ENCODE peak calls at places on chromosomes 1 and 21, in nine cellular contexts. E is activated CD4-positive, alpha-beta memory T cell treated with anti-CD3 and anti-CD28 coated beads, Interleukin-2, amount 10 ng/mL, durations not matched to agents 7 days and 5 days; S is stimulated activated CD8-positive, alpha-beta memory T cell treated with anti-CD3 and anti-CD28 coated beads, Interleukin-7, amount 100 ng/mL, for 1 hour; L is keratinocyte; C is T-helper 9 cell; B is progenitor cell of endocrine pancreas; F is NCI-H1105; R is cardiac muscle cell; Z is T-helper 22 cell. D is an unnamed sample.

GRCh38 chr1:191641420-191642215 is 516.6 kb upstream of the RGS18 start:
- DNase-seq in L (no peak), B (no peak), C (no peak), R (no peak), F (no peak), E (no peak), Z (no peak), S (no peak), D (no peak)

GRCh38 chr1:151713874-151714273 is 2.7 kb downstream of the CELF3 start:
- DNase-seq in B (no peak), E (no peak), F (peak), L (peak), C (no peak), S (no peak), R (no peak), Z (no peak), D (no peak)

GRCh38 chr1:17342014-17342441 is 30.0 kb upstream of the PADI6 start:
- DNase-seq in S (no peak), Z (no peak), C (no peak), R (no peak), E (no peak), F (no peak), L (no peak), B (no peak), D (no peak)

GRCh38 chr1:88729297-88729696 is 45.2 kb downstream of the PKN2 start:
- DNase-seq in Z (no peak), R (no peak), E (no peak), F (no peak), S (no peak), C (no peak), L (no peak), B (no peak), D (no peak)

GRCh38 chr1:169484683-169485426 is 889 bp downstream of the SLC19A2 start:
- DNase-seq in C (peak), B (peak), R (peak), F (peak), E (peak), Z (no peak), L (no peak), S (no peak), D (peak)

GRCh38 chr1:48245106-48245505 is 22.6 kb downstream of the SLC5A9 start:
- DNase-seq in B (no peak), E (no peak), Z (no peak), S (no peak), F (no peak), C (no peak), R (no peak), L (no peak), D (no peak)

GRCh38 chr1:50967416-50968020 is 2.5 kb upstream of the CDKN2C start:
- DNase-seq in B (no peak), L (no peak), F (no peak), C (no peak), R (no peak), Z (no peak), E (no peak), S (no peak), D (peak)

GRCh38 chr1:216458807-216459206 is 35.6 kb upstream of the USH2A start:
- DNase-seq in L (no peak), B (no peak), R (no peak), S (no peak), E (no peak), C (no peak), F (no peak), Z (no peak), D (no peak)

GRCh38 chr1:170253180-170253579 is 107.4 kb downstream of the NTMT2 start:
- DNase-seq in B (no peak), C (no peak), F (no peak), L (no peak), R (no peak), Z (no peak), E (no peak), S (no peak), D (no peak)

GRCh38 chr1:206832352-206832751 is 33.1 kb upstream of the IL20 start:
- DNase-seq in L (no peak), B (no peak), E (no peak), R (no peak), F (no peak), Z (no peak), S (no peak), C (no peak), D (no peak)

GRCh38 chr1:108583757-108584156 is 23.9 kb downstream of the EEIG2 start:
- DNase-seq in E (no peak), L (no peak), S (no peak), C (no peak), B (no peak), Z (no peak), R (peak), F (no peak), D (no peak)

GRCh38 chr1:160206421-160207117 is 1.4 kb downstream of the PEA15 start:
- DNase-seq in F (no peak), E (no peak), R (peak), S (no peak), Z (no peak), L (no peak), C (no peak), B (no peak), D (peak)

GRCh38 chr1:115677172-115677542 is 35.4 kb downstream of the VANGL1 start:
- DNase-seq in Z (no peak), S (no peak), L (no peak), R (peak), C (no peak), B (no peak), E (no peak), F (no peak), D (no peak)

GRCh38 chr1:247638781-247639180 is 33.4 kb downstream of the OR2G3 start:
- DNase-seq in L (no peak), R (no peak), C (no peak), B (no peak), E (no peak), Z (no peak), S (no peak), F (no peak), D (no peak)

GRCh38 chr1:26225033-26225831 is 8.8 kb upstream of the CEP85 start:
- DNase-seq in Z (peak), L (no peak), C (peak), E (peak), B (peak), S (no peak), R (peak), F (no peak), D (no peak)

GRCh38 chr21:37742115-37742514 is 174.1 kb downstream of the KCNJ6 start:
- DNase-seq in S (no peak), F (no peak), Z (no peak), C (no peak), R (no peak), L (no peak), B (no peak), E (no peak), D (no peak)

GRCh38 chr1:245589221-245589620 is 434.4 kb downstream of the KIF26B start:
- DNase-seq in E (no peak), S (no peak), Z (no peak), R (no peak), L (no peak), F (no peak), B (no peak), C (no peak), D (no peak)

GRCh38 chr1:113452921-113453770 is 62.8 kb downstream of the MAGI3 start:
- DNase-seq in R (peak), F (no peak), L (no peak), E (no peak), B (no peak), C (no peak), Z (no peak), S (no peak), D (peak)

GRCh38 chr21:33948096-33948950 is 32.7 kb upstream of the ATP5PO start:
- DNase-seq in L (peak), C (peak), B (peak), R (peak), Z (peak), E (peak), F (peak), S (peak), D (peak)

GRCh38 chr1:219430419-219430818 is 182.5 kb downstream of the ZC3H11B start:
- DNase-seq in E (no peak), B (no peak), F (no peak), Z (no peak), S (no peak), L (no peak), C (no peak), R (no peak), D (no peak)

GRCh38 chr1:1024421-1025415 is 4.8 kb downstream of the AGRN start:
- DNase-seq in S (no peak), C (no peak), E (no peak), B (peak), R (no peak), L (peak), Z (no peak), F (no peak), D (no peak)

GRCh38 chr1:160702100-160702499 is 9.5 kb downstream of the CD48 start:
- DNase-seq in C (no peak), S (no peak), R (no peak), B (no peak), E (no peak), L (no peak), F (no peak), Z (no peak), D (no peak)

GRCh38 chr1:47534417-47534816 is 96.6 kb downstream of the FOXD2 start:
- DNase-seq in Z (no peak), F (no peak), L (no peak), R (peak), S (no peak), B (no peak), E (no peak), C (no peak), D (peak)

GRCh38 chr1:153679337-153680119 is 1.0 kb downstream of the NPR1 start:
- DNase-seq in R (peak), Z (no peak), S (no peak), F (no peak), E (no peak), C (peak), L (no peak), B (peak), D (no peak)

GRCh38 chr1:52598729-52599128 is 3.4 kb upstream of the GPX7 start:
- DNase-seq in R (no peak), F (no peak), B (no peak), S (no peak), Z (no peak), L (no peak), E (no peak), C (no peak), D (no peak)

GRCh38 chr1:29332204-29332603 is 95.9 kb downstream of the PTPRU start:
- DNase-seq in L (peak), C (no peak), Z (no peak), S (no peak), E (peak), R (peak), F (no peak), B (no peak), D (peak)

GRCh38 chr1:224338150-224338838 is 8.3 kb upstream of the NVL start:
- DNase-seq in B (no peak), F (no peak), R (no peak), S (no peak), L (no peak), C (no peak), Z (no peak), E (no peak), D (no peak)

GRCh38 chr1:61259379-61260148 is 177.2 kb downstream of the NFIA start:
- DNase-seq in C (no peak), F (no peak), Z (no peak), R (peak), S (no peak), E (no peak), B (no peak), L (no peak), D (no peak)

GRCh38 chr1:63054184-63054583 is 268.2 kb upstream of the FOXD3 start:
- DNase-seq in C (no peak), S (no peak), B (no peak), E (no peak), R (no peak), F (no peak), L (no peak), Z (no peak), D (no peak)

GRCh38 chr1:17923684-17924083 is 168.6 kb downstream of the ACTL8 start:
- DNase-seq in E (no peak), S (no peak), L (no peak), Z (no peak), C (no peak), F (peak), B (no peak), R (no peak), D (no peak)

GRCh38 chr1:100462291-100463040 is 75.5 kb upstream of the GPR88 start:
- DNase-seq in Z (no peak), S (no peak), F (no peak), B (no peak), L (no peak), R (no peak), E (no peak), C (no peak), D (no peak)

D was measured in HFFc6.